ENCODE peak calls at places on chromosomes 6 and 20, in four cellular contexts. Y is A549, V is ascending aorta, I is neural progenitor cell. L is an unnamed sample.

GRCh38 chr6:80335061-80335660 is 228.7 kb downstream of the BCKDHB start:
- DNase-seq in V (no peak), I (no peak), Y (no peak), L (no peak)

GRCh38 chr6:32615885-32616532 is 21.2 kb upstream of the HLA-DQA1 start:
- DNase-seq in Y (no peak), I (no peak), V (no peak), L (no peak)

GRCh38 chr20:12570371-12570770 is 438.4 kb upstream of the SPTLC3 start:
- DNase-seq in Y (peak; percentile 58), V (no peak), I (peak; percentile 74), L (no peak)

GRCh38 chr6:25541228-25541627 is 110.8 kb upstream of the SCGN start:
- DNase-seq in V (no peak), I (no peak), Y (no peak), L (no peak)

GRCh38 chr6:30747300-30747687 is 2.9 kb upstream of the IER3 start:
- DNase-seq in I (no peak), Y (no peak), V (no peak), L (no peak)

GRCh38 chr6:4668271-4669179 is 107.7 kb upstream of the CDYL start:
- DNase-seq in V (peak; percentile 22), I (no peak), Y (no peak), L (no peak)

GRCh38 chr6:24501914-24502313 is 7.1 kb downstream of the ALDH5A1 start:
- DNase-seq in Y (peak; percentile 33), V (no peak), I (no peak), L (no peak)

GRCh38 chr20:64065973-64066341 is 3.0 kb downstream of the TCEA2 start:
- DNase-seq in I (no peak), Y (peak; percentile 61), V (no peak), L (no peak)

GRCh38 chr20:60210779-60211617 is 252.8 kb downstream of the CDH26 start:
- DNase-seq in V (peak; percentile 73), Y (peak; percentile 49), I (peak; percentile 79), L (no peak)

GRCh38 chr20:48523191-48523757 is 304.5 kb downstream of the PREX1 start:
- DNase-seq in I (peak; percentile 95), V (no peak), Y (peak; percentile 52), L (no peak)

GRCh38 chr6:16802071-16802470 is 40.8 kb upstream of the ATXN1 start:
- DNase-seq in V (no peak), I (no peak), Y (no peak), L (no peak)

GRCh38 chr6:87656857-87657256 is 45.2 kb downstream of the AKIRIN2 start:
- DNase-seq in I (no peak), Y (no peak), V (no peak), L (no peak)

GRCh38 chr20:41286240-41286851 is 31.2 kb downstream of the ZHX3 start:
- DNase-seq in Y (no peak), V (no peak), I (no peak), L (no peak)

GRCh38 chr20:25551413-25552210 is 33.7 kb downstream of the NINL start:
- DNase-seq in V (peak; percentile 34), I (no peak), Y (no peak), L (no peak)

GRCh38 chr6:11586574-11586973 is 49.0 kb downstream of the TMEM170B start:
- DNase-seq in Y (peak; percentile 19), I (peak; percentile 21), V (no peak), L (no peak)

GRCh38 chr6:79602859-79603258 is 28.3 kb upstream of the SH3BGRL2 start:
- DNase-seq in I (no peak), V (no peak), Y (no peak), L (no peak)

GRCh38 chr20:46746972-46747371 is 37.5 kb downstream of the SLC2A10 start:
- DNase-seq in I (no peak), V (no peak), Y (peak; percentile 59), L (no peak)

GRCh38 chr6:170113141-170113540 is 177.7 kb downstream of the DLL1 start:
- DNase-seq in Y (no peak), V (peak; percentile 35), I (no peak), L (no peak)

GRCh38 chr20:32539063-32539816 is 45.9 kb downstream of the NOL4L start:
- DNase-seq in I (no peak), V (no peak), Y (no peak), L (no peak)

GRCh38 chr20:58432190-58432954 is 43.3 kb downstream of the VAPB start:
- DNase-seq in I (no peak), V (no peak), Y (no peak), L (no peak)

GRCh38 chr6:105389543-105389942 is 13.3 kb downstream of the PREP start:
- DNase-seq in V (no peak), Y (no peak), I (peak; percentile 53), L (no peak)

GRCh38 chr6:44298055-44298803 is 14.9 kb downstream of the AARS2 start:
- DNase-seq in Y (peak; percentile 20), V (no peak), I (no peak), L (no peak)

GRCh38 chr20:38300433-38300832 is 3.5 kb upstream of the BPI start:
- DNase-seq in I (no peak), V (no peak), Y (no peak), L (no peak)

GRCh38 chr6:6810727-6811126 is 222.2 kb downstream of the LY86 start:
- DNase-seq in I (no peak), V (peak; percentile 45), Y (no peak), L (no peak)

GRCh38 chr6:8237668-8238067 is 135.3 kb upstream of the EEF1E1 start:
- DNase-seq in V (no peak), I (no peak), Y (no peak), L (no peak)

GRCh38 chr6:125780540-125781306 is 10.0 kb upstream of the NCOA7 start:
- DNase-seq in V (peak; percentile 75), I (peak; percentile 46), Y (peak; percentile 83), L (no peak)

GRCh38 chr6:143877584-143878271 is 13.5 kb downstream of the ZC2HC1B start:
- DNase-seq in V (no peak), Y (no peak), I (no peak), L (no peak)

GRCh38 chr20:50535162-50535561 is 25.0 kb downstream of the PTPN1 start:
- DNase-seq in V (no peak), I (no peak), Y (no peak), L (no peak)
- H3K27ac ChIP-seq in V (no peak overlapping the region), I (no peak overlapping the region), Y (no peak overlapping the region), L (no peak overlapping the region)

GRCh38 chr20:23232219-23232581 is 118.4 kb upstream of the NXT1 start:
- DNase-seq in Y (no peak), I (no peak), V (no peak), L (no peak)
- H3K27ac ChIP-seq in Y (no peak overlapping the region), I (no peak overlapping the region), V (no peak overlapping the region), L (no peak overlapping the region)

GRCh38 chr6:168157272-168158007 is 78.4 kb upstream of the FRMD1 start:
- DNase-seq in I (peak; percentile 36), Y (peak; percentile 42), V (no peak), L (no peak)
- H3K27ac ChIP-seq in I (no peak overlapping the region), Y (peak overlapping the region; percentile 67), V (no peak overlapping the region), L (no peak overlapping the region)

GRCh38 chr6:41976794-41977484 is 35.3 kb upstream of the CCND3 start:
- DNase-seq in Y (peak; percentile 73), V (no peak), I (no peak), L (no peak)
- H3K27ac ChIP-seq in Y (peak overlapping the region; percentile 57), V (no peak overlapping the region), I (no peak overlapping the region), L (no peak overlapping the region)

GRCh38 chr20:22776369-22776768 is 192.0 kb upstream of the FOXA2 start:
- DNase-seq in Y (peak; percentile 70), I (no peak), V (no peak), L (no peak)

GRCh38 chr20:22775671-22776139 is 191.3 kb upstream of the FOXA2 start:
- DNase-seq in V (no peak), Y (peak; percentile 97), I (no peak), L (peak; percentile 80)

GRCh38 chr20:22773326-22773725 is 189.0 kb upstream of the FOXA2 start:
- DNase-seq in V (no peak), Y (peak; percentile 66), I (no peak), L (no peak)

GRCh38 chr20:22771706-22772105 is 187.3 kb upstream of the FOXA2 start:
- DNase-seq in V (no peak), Y (no peak), I (no peak), L (no peak)

DNA sequence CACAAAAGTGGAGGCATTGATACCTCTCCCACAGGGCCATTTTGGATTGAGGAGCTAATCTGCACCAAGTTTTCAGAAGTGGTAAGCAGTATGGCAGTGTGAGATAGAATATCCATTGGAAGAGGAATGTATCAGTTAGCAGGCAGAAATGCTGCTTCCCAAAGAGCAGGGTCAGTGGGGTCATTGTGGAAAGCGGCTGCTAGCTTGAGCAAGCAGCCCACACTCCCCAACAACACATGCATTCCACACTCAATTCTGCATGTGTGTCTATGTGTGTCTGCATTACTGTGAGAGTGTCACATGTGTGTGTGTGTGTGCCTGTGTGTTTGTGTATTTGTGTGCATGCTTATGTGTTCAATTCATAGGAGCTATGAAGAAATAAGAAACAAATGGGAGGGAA is 190.9 kb upstream of the FOXA2 start:
- DNase-seq in I (no peak), V (no peak), Y (no peak), L (no peak)
- H3K27ac ChIP-seq in I (no peak overlapping the region), V (no peak overlapping the region), Y (peak overlapping the region; percentile 98), L (peak overlapping the region; percentile 76)

L was measured in keratinocyte.